ENCODE peak calls at places on chromosomes 16 and 17, in ten cellular contexts. S is tibial nerve, O is transverse colon, A is suprapubic skin, F is A549, Y is SK-N-SH, Z is ovary, Q is K562, B is sigmoid colon, E is upper lobe of left lung. T is an unnamed sample.
A peak's percentile ranks its signal among the peaks of the same experiment; 100 is the strongest.

GRCh38 chr17:80023261-80024205 is 12.1 kb downstream of the TBC1D16 start:
- DNase-seq in B (no peak), E (peak; percentile 83), A (no peak), S (no peak), O (peak; percentile 34), Z (peak; percentile 28), Q (no peak), F (no peak), Y (peak; percentile 61), T (no peak)

GRCh38 chr16:78596996-78597422 is 497.6 kb downstream of the WWOX start:
- DNase-seq in A (no peak), Z (no peak), Q (no peak), F (no peak), S (no peak), Y (no peak), O (no peak), E (no peak), B (no peak), T (no peak)

GRCh38 chr17:62688398-62689140 is 61.1 kb downstream of the MRC2 start:
- DNase-seq in Z (no peak), O (no peak), Y (no peak), A (peak; percentile 55), F (no peak), Q (no peak), B (no peak), E (peak; percentile 68), S (no peak), T (no peak)

GRCh38 chr17:15655162-15655561 is 28.9 kb downstream of the TRIM16 start:
- DNase-seq in O (no peak), B (no peak), Q (no peak), A (no peak), Y (no peak), S (no peak), F (no peak), Z (no peak), E (no peak), T (peak; percentile 56)

GRCh38 chr17:69269174-69269998 is 40.8 kb upstream of the ABCA10 start:
- DNase-seq in O (no peak), Y (no peak), Z (no peak), S (no peak), A (no peak), B (no peak), F (peak; percentile 31), E (no peak), Q (no peak), T (no peak)

GRCh38 chr16:57618306-57619132 is 9.9 kb upstream of the ADGRG1 start:
- DNase-seq in O (no peak), A (peak; percentile 66), Z (no peak), Q (no peak), F (no peak), E (no peak), B (peak; percentile 43), S (no peak), Y (no peak), T (peak; percentile 64)

GRCh38 chr16:67917140-67917851 is 14.4 kb downstream of the CTRL start:
- DNase-seq in A (no peak), E (no peak), O (no peak), F (no peak), B (no peak), Y (no peak), Q (no peak), S (no peak), Z (no peak), T (no peak)

GRCh38 chr17:79993390-79994221 is 42.1 kb downstream of the TBC1D16 start:
- DNase-seq in Q (no peak), Y (no peak), Z (peak; percentile 88), O (peak; percentile 80), S (peak; percentile 71), F (peak; percentile 85), B (peak; percentile 96), A (peak; percentile 93), E (peak; percentile 85), T (peak; percentile 80)

GRCh38 chr17:27888072-27888471 is 5.1 kb downstream of the LYRM9 start:
- DNase-seq in E (no peak), O (no peak), Q (no peak), F (no peak), A (no peak), Y (no peak), S (no peak), B (no peak), Z (no peak), T (no peak)

GRCh38 chr16:24150282-24150681 is 105.9 kb upstream of the CACNG3 start:
- DNase-seq in Z (no peak), Y (no peak), O (no peak), S (no peak), E (no peak), B (no peak), F (no peak), Q (peak; percentile 33), A (no peak), T (no peak)

DNA sequence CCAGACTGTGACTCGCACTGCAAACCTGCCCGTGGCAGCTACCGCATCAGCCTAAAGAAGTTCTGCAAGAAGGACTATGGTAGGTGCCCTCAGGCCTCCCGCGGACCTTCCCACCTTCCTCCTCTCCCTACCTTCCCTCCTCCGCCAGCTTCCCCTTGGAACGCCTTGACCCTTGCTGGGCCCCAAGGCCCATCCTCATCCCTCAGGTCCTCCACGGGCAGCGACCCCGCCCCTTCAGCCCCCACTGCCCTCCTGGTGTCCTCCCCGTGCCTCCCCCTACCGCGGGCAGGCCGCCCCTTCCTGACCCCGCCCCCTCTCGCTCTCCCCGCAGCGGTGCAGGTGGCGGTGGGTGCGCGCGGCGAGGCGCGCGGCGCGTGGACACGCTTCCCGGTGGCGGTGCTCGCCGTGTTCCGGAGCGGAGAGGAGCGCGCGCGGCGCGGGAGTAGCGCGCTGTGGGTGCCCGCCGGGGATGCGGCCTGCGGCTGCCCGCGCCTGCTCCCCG is 1.5 kb upstream of the TBC1D24 start:
- DNase-seq in Z (no peak), E (peak; percentile 90), A (no peak), B (no peak), F (no peak), O (no peak), S (no peak), Y (peak; percentile 74), Q (peak; percentile 78), T (no peak)
- TF ChIP-seq EP300 in Z (no peak), E (no peak), A (no peak), B (no peak), F (no peak), O (no peak), S (no peak), Y (no peak), Q (no peak), T (no peak)

GRCh38 chr16:27242868-27243590 is 25.5 kb downstream of the NSMCE1 start:
- DNase-seq in E (no peak), A (no peak), Y (no peak), B (peak; percentile 73), S (no peak), F (peak; percentile 78), Z (no peak), Q (peak; percentile 24), O (no peak), T (no peak)
- TF ChIP-seq EP300 in E (peak; percentile 85), A (no peak), Y (no peak), B (no peak), S (no peak), F (peak; percentile 18), Z (no peak), Q (peak; percentile 27), O (no peak), T (no peak)

DNA sequence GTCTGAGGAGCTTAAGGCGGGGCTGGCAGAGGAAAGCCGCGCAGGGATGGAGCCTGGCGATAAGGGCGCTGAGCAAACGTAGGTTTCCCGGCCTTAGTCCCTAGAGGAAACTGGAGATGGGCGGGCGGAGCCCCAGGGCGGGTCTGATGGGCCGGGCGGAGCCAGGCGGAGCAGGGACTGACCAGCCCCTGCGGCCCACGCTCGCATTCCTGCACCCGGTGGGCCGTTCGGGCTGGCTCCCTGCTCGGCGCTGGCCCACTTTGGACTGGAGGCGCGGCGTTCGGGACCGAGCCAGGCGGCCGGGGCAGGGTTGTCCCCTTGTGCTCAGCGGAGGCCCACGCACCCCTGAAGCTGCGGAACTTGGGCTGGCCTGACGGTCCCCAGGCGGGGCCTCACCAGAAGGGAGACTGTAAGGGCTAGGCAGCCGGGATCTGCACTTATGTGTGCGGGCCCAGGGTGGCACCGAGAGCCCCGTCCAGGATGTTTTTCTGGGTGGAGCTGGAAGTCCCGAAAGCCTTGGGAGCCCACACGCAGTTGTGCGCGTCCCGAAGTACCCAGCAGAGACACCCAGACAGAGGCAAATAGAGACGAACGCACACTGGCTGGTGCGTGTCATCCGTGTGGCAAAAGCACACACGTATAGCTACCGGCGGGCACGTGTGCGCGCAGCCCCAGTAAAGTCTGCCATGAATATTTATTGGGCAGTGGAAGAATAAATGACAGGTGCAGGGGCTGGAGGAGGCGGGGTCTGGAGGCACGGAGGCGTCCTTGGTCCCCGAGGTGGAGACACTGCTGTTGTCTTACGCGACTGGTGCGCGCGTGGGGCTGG is 1.4 kb downstream of the PYDC1 start:
- DNase-seq in F (peak; percentile 65), Z (no peak), E (peak; percentile 90), Y (peak; percentile 73), Q (peak; percentile 96), O (peak; percentile 66), B (no peak), S (no peak), A (no peak), T (peak; percentile 64)
- TF ChIP-seq EP300 in F (no peak), Z (no peak), E (no peak), Y (no peak), Q (no peak), O (no peak), B (no peak), S (no peak), A (no peak), T (no peak)

GRCh38 chr17:39629894-39630293 is 3.1 kb downstream of the PPP1R1B start:
- DNase-seq in E (no peak), Q (no peak), S (no peak), O (peak; percentile 22), F (no peak), B (no peak), Y (no peak), Z (no peak), A (no peak), T (no peak)

GRCh38 chr17:39631403-39631802 is 4.7 kb downstream of the PPP1R1B start:
- DNase-seq in Y (no peak), E (no peak), A (no peak), B (no peak), Z (no peak), O (peak; percentile 71), F (no peak), S (no peak), Q (no peak), T (no peak)

GRCh38 chr17:39627717-39628516 is 1.2 kb downstream of the PPP1R1B start:
- DNase-seq in O (peak; percentile 73), B (no peak), A (no peak), Q (no peak), S (no peak), E (no peak), Y (no peak), Z (no peak), F (no peak), T (no peak)

GRCh38 chr17:39628655-39629493 is 2.1 kb downstream of the PPP1R1B start:
- DNase-seq in Z (no peak), O (peak; percentile 89), B (no peak), S (no peak), F (no peak), Q (no peak), A (no peak), Y (no peak), E (no peak), T (peak; percentile 49)

DNA sequence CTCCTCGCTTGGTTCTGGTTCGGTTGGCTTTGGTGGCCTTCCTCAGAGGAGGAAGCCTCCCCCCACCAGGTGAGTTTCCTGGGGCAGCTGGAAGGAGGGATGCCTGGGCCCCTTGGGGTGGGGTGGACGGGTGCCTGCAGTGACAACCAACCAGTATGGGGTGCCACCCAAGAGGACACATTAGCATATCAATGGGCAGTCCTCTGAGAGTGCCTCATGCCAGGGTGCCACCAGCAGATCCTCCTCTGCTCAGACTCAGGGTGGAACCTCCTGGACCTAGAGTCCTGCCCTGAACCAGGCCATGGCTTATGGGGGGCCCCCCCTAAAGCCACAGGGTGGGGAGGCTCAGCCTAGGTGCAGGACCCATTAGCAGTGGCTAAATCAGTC is 2.7 kb downstream of the PPP1R1B start:
- DNase-seq in S (no peak), E (no peak), Q (no peak), Z (no peak), Y (no peak), F (no peak), O (peak; percentile 80), B (no peak), A (no peak), T (no peak)
- TF ChIP-seq EP300 in S (no peak), E (no peak), Q (no peak), Z (no peak), Y (no peak), F (no peak), O (no peak), B (no peak), A (no peak), T (no peak)

T was measured in stomach.